ENCODE peak calls at places on chromosome 21, in five cellular contexts. One of them, this sample, is unnamed.

GRCh38 chr21:46188226-46189212 is 4.3 kb upstream of the SPATC1L start:
- DNase-seq in anterior cingulate cortex: no peak
- DNase-seq in NCI-H345: peak; percentile 80
- DNase-seq in WTC11: no peak
- DNase-seq in SW480: peak; percentile 73
- DNase-seq in this sample: peak; percentile 56

GRCh38 chr21:14691924-14692323 is 145.8 kb upstream of the SAMSN1 start:
- DNase-seq in anterior cingulate cortex: no peak
- DNase-seq in NCI-H345: no peak
- DNase-seq in WTC11: no peak
- DNase-seq in SW480: no peak
- DNase-seq in this sample: no peak

GRCh38 chr21:15521644-15522001 is 208.2 kb upstream of the USP25 start:
- DNase-seq in anterior cingulate cortex: no peak
- DNase-seq in NCI-H345: no peak
- DNase-seq in WTC11: no peak
- DNase-seq in SW480: no peak
- DNase-seq in this sample: no peak

GRCh38 chr21:37281993-37282392 is 14.9 kb upstream of the VPS26C start:
- DNase-seq in anterior cingulate cortex: no peak
- DNase-seq in NCI-H345: peak; percentile 58
- DNase-seq in WTC11: peak; percentile 37
- DNase-seq in SW480: peak; percentile 65
- DNase-seq in this sample: no peak

GRCh38 chr21:42820513-42821465 is 58.5 kb downstream of the WDR4 start:
- DNase-seq in anterior cingulate cortex: no peak
- DNase-seq in NCI-H345: no peak
- DNase-seq in WTC11: no peak
- DNase-seq in SW480: no peak
- DNase-seq in this sample: no peak

GRCh38 chr21:44938976-44939531 is 775 bp upstream of the SLX9 start:
- DNase-seq in anterior cingulate cortex: no peak
- DNase-seq in NCI-H345: no peak
- DNase-seq in WTC11: no peak
- DNase-seq in SW480: no peak
- DNase-seq in this sample: no peak

GRCh38 chr21:43618940-43619339 is 40.3 kb downstream of the HSF2BP start:
- DNase-seq in anterior cingulate cortex: no peak
- DNase-seq in NCI-H345: no peak
- DNase-seq in WTC11: no peak
- DNase-seq in SW480: no peak
- DNase-seq in this sample: no peak

GRCh38 chr21:19275065-19275464 is 871.5 kb upstream of the TMPRSS15 start:
- DNase-seq in anterior cingulate cortex: no peak
- DNase-seq in NCI-H345: no peak
- DNase-seq in WTC11: no peak
- DNase-seq in SW480: no peak
- DNase-seq in this sample: no peak

GRCh38 chr21:34367320-34367935 is 3.6 kb downstream of the KCNE2 start:
- DNase-seq in anterior cingulate cortex: no peak
- DNase-seq in NCI-H345: peak; percentile 80
- DNase-seq in WTC11: peak; percentile 48
- DNase-seq in SW480: peak; percentile 79
- DNase-seq in this sample: no peak

GRCh38 chr21:15121097-15121654 is 56.4 kb upstream of the NRIP1 start:
- DNase-seq in anterior cingulate cortex: no peak
- DNase-seq in NCI-H345: no peak
- DNase-seq in WTC11: no peak
- DNase-seq in SW480: no peak
- DNase-seq in this sample: no peak

GRCh38 chr21:38424333-38424732 is 73.9 kb downstream of the ERG start:
- DNase-seq in anterior cingulate cortex: no peak
- DNase-seq in NCI-H345: no peak
- DNase-seq in WTC11: no peak
- DNase-seq in SW480: no peak
- DNase-seq in this sample: no peak

GRCh38 chr21:29299906-29300546 is 1.3 kb downstream of the BACH1 start:
- DNase-seq in anterior cingulate cortex: no peak
- DNase-seq in NCI-H345: peak; percentile 82
- DNase-seq in WTC11: no peak
- DNase-seq in SW480: peak; percentile 83
- DNase-seq in this sample: peak; percentile 32

GRCh38 chr21:25215698-25216384 is 391.4 kb downstream of the MRPL39 start:
- DNase-seq in anterior cingulate cortex: no peak
- DNase-seq in NCI-H345: no peak
- DNase-seq in WTC11: no peak
- DNase-seq in SW480: no peak
- DNase-seq in this sample: no peak

GRCh38 chr21:38756746-38757145 is 49.0 kb upstream of the ETS2 start:
- DNase-seq in anterior cingulate cortex: no peak
- DNase-seq in NCI-H345: no peak
- DNase-seq in WTC11: no peak
- DNase-seq in SW480: no peak
- DNase-seq in this sample: no peak

GRCh38 chr21:38315155-38315554 is 58.4 kb downstream of the KCNJ15 start:
- DNase-seq in anterior cingulate cortex: no peak
- DNase-seq in NCI-H345: no peak
- DNase-seq in WTC11: no peak
- DNase-seq in SW480: no peak
- DNase-seq in this sample: no peak

GRCh38 chr21:42844411-42845113 is 34.8 kb downstream of the WDR4 start:
- DNase-seq in anterior cingulate cortex: peak; percentile 51
- DNase-seq in NCI-H345: no peak
- DNase-seq in WTC11: peak; percentile 9
- DNase-seq in SW480: no peak
- DNase-seq in this sample: no peak

GRCh38 chr21:37463083-37463780 is 96.7 kb downstream of the DYRK1A start:
- DNase-seq in anterior cingulate cortex: no peak
- DNase-seq in NCI-H345: peak; percentile 14
- DNase-seq in WTC11: no peak
- DNase-seq in SW480: peak; percentile 73
- DNase-seq in this sample: no peak

GRCh38 chr21:29114765-29115164 is 15.7 kb upstream of the MAP3K7CL start:
- DNase-seq in anterior cingulate cortex: no peak
- DNase-seq in NCI-H345: no peak
- DNase-seq in WTC11: no peak
- DNase-seq in SW480: no peak
- DNase-seq in this sample: no peak

GRCh38 chr21:37427221-37427620 is 60.6 kb downstream of the DYRK1A start:
- DNase-seq in anterior cingulate cortex: no peak
- DNase-seq in NCI-H345: no peak
- DNase-seq in WTC11: no peak
- DNase-seq in SW480: no peak
- DNase-seq in this sample: no peak

GRCh38 chr21:35933466-35933865 is 126.9 kb downstream of the SETD4 start:
- DNase-seq in anterior cingulate cortex: no peak
- DNase-seq in NCI-H345: no peak
- DNase-seq in WTC11: no peak
- DNase-seq in SW480: no peak
- DNase-seq in this sample: no peak

GRCh38 chr21:29300547-29301138 is 1.9 kb downstream of the BACH1 start:
- DNase-seq in anterior cingulate cortex: no peak
- DNase-seq in NCI-H345: no peak
- DNase-seq in WTC11: no peak
- DNase-seq in SW480: no peak
- DNase-seq in this sample: no peak

GRCh38 chr21:35149698-35150097 is 100.6 kb upstream of the RUNX1 start:
- DNase-seq in anterior cingulate cortex: no peak
- DNase-seq in NCI-H345: no peak
- DNase-seq in WTC11: no peak
- DNase-seq in SW480: no peak
- DNase-seq in this sample: no peak

GRCh38 chr21:30190554-30190953 is 23.9 kb upstream of the CLDN17 start:
- DNase-seq in anterior cingulate cortex: no peak
- DNase-seq in NCI-H345: no peak
- DNase-seq in WTC11: no peak
- DNase-seq in SW480: no peak
- DNase-seq in this sample: no peak

This sample was measured in neuronal stem cell.